ENCODE peak calls at places on chromosome 22, in nine cellular contexts. I, N, U, R, V, H, O, X and P are unnamed samples. For H3K27me3, the result is how much of the 10 kb centered on the place peaks cover.

GRCh38 chr22:36724836-36725235 is 21.3 kb upstream of the CACNG2 start:
- DNase-seq in I (no peak), N (no peak), U (no peak), R (no peak), V (no peak), H (no peak), O (no peak), X (no peak), P (peak)

GRCh38 chr22:49807780-49808708 is 19.6 kb downstream of the BRD1 start:
- DNase-seq in I (peak), N (no peak), U (no peak), R (no peak), V (no peak), H (no peak), O (no peak), X (no peak), P (no peak)

GRCh38 chr22:26264162-26264561 is 94.9 kb downstream of the SEZ6L start:
- DNase-seq in I (no peak), N (no peak), U (no peak), R (no peak), V (no peak), H (no peak), O (no peak), X (no peak), P (no peak)

GRCh38 chr22:35477911-35478582 is 62.6 kb upstream of the RASD2 start:
- DNase-seq in I (peak), N (peak), U (no peak), R (peak), V (no peak), H (peak), O (peak), X (peak), P (no peak)

GRCh38 chr22:35930933-35931332 is 97.7 kb downstream of the RBFOX2 start:
- DNase-seq in I (peak), N (no peak), U (no peak), R (no peak), V (no peak), H (peak), O (no peak), X (peak), P (peak)

GRCh38 chr22:39493759-39494158 is 8.3 kb upstream of the MIEF1 start:
- DNase-seq in I (no peak), N (no peak), U (no peak), R (no peak), V (no peak), H (no peak), O (no peak), X (peak), P (no peak)

GRCh38 chr22:26585104-26585790 is 4.7 kb downstream of the TPST2 start:
- DNase-seq in I (no peak), N (peak), U (peak), R (no peak), V (no peak), H (no peak), O (no peak), X (peak), P (peak)

GRCh38 chr22:21032037-21032842 is at the start of gene SLC7A4:
- DNase-seq in I (peak), N (no peak), U (peak), R (peak), V (peak), H (no peak), O (no peak), X (no peak), P (peak)

GRCh38 chr22:43446037-43446803 is 34.4 kb downstream of the MPPED1 start:
- DNase-seq in I (no peak), N (no peak), U (no peak), R (no peak), V (no peak), H (no peak), O (no peak), X (peak), P (no peak)

GRCh38 chr22:37802310-37803194 is 5.2 kb upstream of the GCAT start:
- DNase-seq in I (peak), N (peak), U (peak), R (peak), V (peak), H (peak), O (no peak), X (peak), P (peak)
- H3K27me3 ChIP-seq in I (under half), N (under half), U (under half), R (under half), V (under half), H (under half), O (under half), X (under half), P (under half)

GRCh38 chr22:19449422-19449767 is 1.9 kb upstream of the C22orf39 start:
- DNase-seq in I (peak), N (no peak), U (no peak), R (no peak), V (no peak), H (no peak), O (no peak), X (no peak), P (no peak)

GRCh38 chr22:19446603-19447387 is 716 bp downstream of the C22orf39 start:
- DNase-seq in I (no peak), N (no peak), U (no peak), R (peak), V (no peak), H (no peak), O (no peak), X (no peak), P (peak)

GRCh38 chr22:19448739-19449421 is 1.4 kb upstream of the C22orf39 start:
- DNase-seq in I (peak), N (no peak), U (no peak), R (no peak), V (no peak), H (no peak), O (no peak), X (no peak), P (no peak)

GRCh38 chr22:19448076-19448607 is 631 bp upstream of the C22orf39 start:
- DNase-seq in I (peak), N (no peak), U (peak), R (peak), V (no peak), H (no peak), O (peak), X (peak), P (peak)

GRCh38 chr22:19447388-19448075 is at the start of gene C22orf39:
- DNase-seq in I (peak), N (peak), U (peak), R (peak), V (peak), H (peak), O (peak), X (peak), P (peak)
- TF ChIP-seq POLR2A in I (peak), N (peak), U (no peak), R (peak), V (peak), H (peak), O (peak), X (peak), P (peak)

DNA sequence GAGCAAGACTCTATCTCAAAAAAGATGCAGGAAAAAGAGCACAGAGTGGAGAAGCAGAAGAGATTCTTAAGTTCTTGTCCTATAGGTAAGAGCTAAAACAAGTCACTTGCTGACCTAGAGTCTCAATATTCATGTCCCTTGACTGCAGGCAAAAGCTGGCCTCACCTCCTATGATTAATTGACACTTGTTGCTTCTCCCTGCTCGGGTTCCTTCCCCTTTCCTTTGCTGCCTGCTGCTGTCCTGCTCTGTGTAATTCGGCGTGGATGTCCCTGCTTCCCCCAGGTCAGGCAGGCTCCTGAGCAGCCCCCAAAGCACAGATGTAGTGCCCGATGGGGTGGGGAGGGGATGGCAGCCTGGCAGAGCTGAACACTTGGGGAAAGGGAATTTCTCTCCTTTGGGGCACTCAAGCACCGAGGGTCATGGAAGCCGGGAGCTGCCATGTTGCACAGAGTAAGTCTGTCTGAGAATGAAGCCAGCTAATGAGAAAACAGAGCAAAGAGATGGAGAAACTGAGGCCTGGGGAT is 60.8 kb upstream of the NUP50 start:
- DNase-seq in I (no peak), N (no peak), U (no peak), R (no peak), V (no peak), H (no peak), O (no peak), X (no peak), P (no peak)
- H3K27me3 ChIP-seq in I (under half), N (under half), U (under half), R (under half), V (under half), H (under half), O (under half), X (under half), P (under half)

GRCh38 chr22:23774114-23774921 is 1.7 kb downstream of the MMP11 start:
- DNase-seq in I (no peak), N (no peak), U (no peak), R (no peak), V (no peak), H (no peak), O (no peak), X (no peak), P (no peak)
- TF ChIP-seq POLR2A in I (no peak), N (no peak), U (no peak), R (no peak), V (no peak), H (no peak), O (no peak), X (no peak), P (no peak)

GRCh38 chr22:22912135-22912408 is 24.5 kb downstream of the IGLL5 start:
- DNase-seq in I (no peak), N (no peak), U (no peak), R (no peak), V (no peak), H (no peak), O (no peak), X (no peak), P (no peak)
- H3K27me3 ChIP-seq in I (under half), N (under half), U (under half), R (under half), V (under half), H (under half), O (under half), X (under half), P (under half)

GRCh38 chr22:44952863-44953790 is 56.7 kb downstream of the PHF21B start:
- DNase-seq in I (no peak), N (no peak), U (no peak), R (no peak), V (no peak), H (no peak), O (no peak), X (no peak), P (no peak)

GRCh38 chr22:44957267-44957905 is 52.4 kb downstream of the PHF21B start:
- DNase-seq in I (no peak), N (no peak), U (no peak), R (no peak), V (no peak), H (no peak), O (no peak), X (peak), P (no peak)

GRCh38 chr22:44956835-44957234 is 53.0 kb downstream of the PHF21B start:
- DNase-seq in I (no peak), N (no peak), U (no peak), R (no peak), V (no peak), H (no peak), O (no peak), X (no peak), P (no peak)

GRCh38 chr22:44954113-44954512 is 55.7 kb downstream of the PHF21B start:
- DNase-seq in I (no peak), N (no peak), U (no peak), R (no peak), V (no peak), H (no peak), O (no peak), X (no peak), P (no peak)

DNA sequence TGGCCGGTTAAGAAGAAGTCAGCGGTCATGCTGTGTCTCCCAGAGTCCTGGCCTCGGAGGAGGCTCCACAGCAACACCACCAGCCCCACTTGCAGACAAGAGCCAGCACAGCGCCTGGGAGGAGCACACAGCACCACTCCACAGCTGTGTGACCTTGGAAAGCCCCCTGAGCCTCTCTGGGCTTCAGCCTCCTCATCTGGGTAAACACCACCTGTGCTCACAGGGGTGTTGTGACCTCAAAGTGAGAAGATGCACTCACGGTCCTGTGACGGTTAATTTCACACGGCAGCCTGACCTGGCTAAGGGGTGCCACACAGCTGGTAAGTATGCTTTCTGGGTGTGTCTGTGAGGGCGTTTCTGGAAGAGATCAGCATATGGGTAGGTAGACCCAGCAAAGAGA is 54.7 kb downstream of the PHF21B start:
- DNase-seq in I (no peak), N (no peak), U (no peak), R (no peak), V (no peak), H (no peak), O (no peak), X (no peak), P (no peak)
- TF ChIP-seq POLR2A in I (no peak), N (no peak), U (no peak), R (no peak), V (no peak), H (no peak), O (no peak), X (no peak), P (no peak)

DNA sequence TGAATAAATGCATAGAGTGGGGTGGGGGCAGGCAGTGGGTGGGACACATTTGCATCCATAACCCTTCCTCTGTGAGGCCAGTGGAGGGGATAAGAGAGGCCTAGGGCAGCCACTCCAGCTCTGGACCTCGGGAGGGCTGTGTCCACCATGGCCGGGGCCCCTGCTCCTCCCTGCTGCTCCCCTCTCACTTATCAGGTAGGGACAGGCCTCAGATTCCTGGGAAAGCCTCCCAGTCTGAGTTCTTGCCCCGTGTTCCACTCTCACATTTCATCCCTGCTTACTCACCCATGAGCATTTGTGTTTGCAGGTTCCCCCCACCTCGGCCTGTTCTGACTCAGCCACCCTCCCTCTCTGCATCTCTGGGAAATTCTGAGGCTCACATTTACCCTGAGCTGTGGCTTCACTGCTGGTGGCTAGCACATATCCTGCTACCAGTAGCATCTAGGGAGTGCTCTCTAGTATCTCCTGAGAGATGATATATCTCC is 128.7 kb upstream of the TOP3B start:
- DNase-seq in I (peak), N (no peak), U (no peak), R (no peak), V (no peak), H (no peak), O (no peak), X (peak), P (no peak)
- H3K27me3 ChIP-seq in I (under half), N (under half), U (under half), R (under half), V (half or more), H (under half), O (under half), X (under half), P (under half)

DNA sequence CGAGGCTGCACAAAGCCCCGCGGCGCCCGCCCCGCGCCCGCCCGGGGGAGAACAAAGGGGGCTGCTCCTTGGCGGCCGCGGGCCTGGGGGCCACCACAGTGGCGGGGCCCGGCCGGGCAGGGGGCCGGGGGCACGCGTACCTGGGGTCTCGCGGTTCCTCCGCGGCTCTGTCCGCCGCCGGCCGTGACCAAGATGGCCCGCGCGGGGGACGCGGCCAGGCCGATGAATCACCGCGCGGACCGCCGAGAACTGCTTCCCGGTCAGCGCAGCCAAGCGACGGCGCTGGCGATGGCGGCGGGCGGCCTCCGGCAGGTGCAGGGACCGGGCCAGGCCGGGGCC is at the start of gene RTL6:
- DNase-seq in I (no peak), N (no peak), U (no peak), R (no peak), V (no peak), H (peak), O (no peak), X (peak), P (no peak)
- TF ChIP-seq POLR2A in I (no peak), N (peak), U (no peak), R (no peak), V (no peak), H (no peak), O (no peak), X (peak), P (no peak)